ENCODE peak calls at places on chromosomes 13 and 19, in seven cellular contexts. One of them, this sample, is unnamed.

GRCh38 chr13:46172531-46172991 is 9.4 kb downstream of the LCP1 start:
- DNase-seq in kidney tubule cell: peak; percentile 44
- DNase-seq in activated CD4-positive, CD25-positive, alpha-beta regulatory T cell treated with anti-CD3 and anti-CD28 coated beads, Interleukin-2, amount 50 U/mL, for 72 hours: no peak
- DNase-seq in heart right ventricle: no peak
- DNase-seq in NCI-H510A treated with DMSO at 0.1 percent for 48 hours: no peak
- DNase-seq in head of caudate nucleus: no peak
- DNase-seq in stimulated activated CD4-positive, alpha-beta T cell treated with anti-CD3 and anti-CD28 coated beads, Interleukin-1b, Interleukin-23, amount 100 ng/mL, for 4 hours: no peak
- DNase-seq in this sample: peak; percentile 8

GRCh38 chr13:24923305-24923640 is 159.3 kb downstream of the RNF17 start:
- DNase-seq in kidney tubule cell: peak; percentile 64
- DNase-seq in activated CD4-positive, CD25-positive, alpha-beta regulatory T cell treated with anti-CD3 and anti-CD28 coated beads, Interleukin-2, amount 50 U/mL, for 72 hours: no peak
- DNase-seq in heart right ventricle: peak; percentile 9
- DNase-seq in NCI-H510A treated with DMSO at 0.1 percent for 48 hours: peak; percentile 18
- DNase-seq in head of caudate nucleus: no peak
- DNase-seq in stimulated activated CD4-positive, alpha-beta T cell treated with anti-CD3 and anti-CD28 coated beads, Interleukin-1b, Interleukin-23, amount 100 ng/mL, for 4 hours: no peak
- DNase-seq in this sample: no peak

GRCh38 chr19:29665826-29666633 is 769 bp downstream of the PLEKHF1 start:
- DNase-seq in kidney tubule cell: peak; percentile 43
- DNase-seq in activated CD4-positive, CD25-positive, alpha-beta regulatory T cell treated with anti-CD3 and anti-CD28 coated beads, Interleukin-2, amount 50 U/mL, for 72 hours: no peak
- DNase-seq in heart right ventricle: peak; percentile 58
- DNase-seq in NCI-H510A treated with DMSO at 0.1 percent for 48 hours: no peak
- DNase-seq in head of caudate nucleus: no peak
- DNase-seq in stimulated activated CD4-positive, alpha-beta T cell treated with anti-CD3 and anti-CD28 coated beads, Interleukin-1b, Interleukin-23, amount 100 ng/mL, for 4 hours: no peak
- DNase-seq in this sample: peak; percentile 37

GRCh38 chr19:54255105-54255775 is 1.8 kb downstream of the LILRB5 start:
- DNase-seq in kidney tubule cell: no peak
- DNase-seq in activated CD4-positive, CD25-positive, alpha-beta regulatory T cell treated with anti-CD3 and anti-CD28 coated beads, Interleukin-2, amount 50 U/mL, for 72 hours: no peak
- DNase-seq in heart right ventricle: no peak
- DNase-seq in NCI-H510A treated with DMSO at 0.1 percent for 48 hours: no peak
- DNase-seq in head of caudate nucleus: no peak
- DNase-seq in stimulated activated CD4-positive, alpha-beta T cell treated with anti-CD3 and anti-CD28 coated beads, Interleukin-1b, Interleukin-23, amount 100 ng/mL, for 4 hours: no peak
- DNase-seq in this sample: no peak

GRCh38 chr13:93420887-93421286 is 194.3 kb downstream of the GPC6 start:
- DNase-seq in kidney tubule cell: no peak
- DNase-seq in activated CD4-positive, CD25-positive, alpha-beta regulatory T cell treated with anti-CD3 and anti-CD28 coated beads, Interleukin-2, amount 50 U/mL, for 72 hours: no peak
- DNase-seq in heart right ventricle: no peak
- DNase-seq in NCI-H510A treated with DMSO at 0.1 percent for 48 hours: no peak
- DNase-seq in head of caudate nucleus: no peak
- DNase-seq in stimulated activated CD4-positive, alpha-beta T cell treated with anti-CD3 and anti-CD28 coated beads, Interleukin-1b, Interleukin-23, amount 100 ng/mL, for 4 hours: no peak
- DNase-seq in this sample: no peak

GRCh38 chr19:29505034-29505824 is 20.6 kb upstream of the VSTM2B start:
- DNase-seq in kidney tubule cell: no peak
- DNase-seq in activated CD4-positive, CD25-positive, alpha-beta regulatory T cell treated with anti-CD3 and anti-CD28 coated beads, Interleukin-2, amount 50 U/mL, for 72 hours: no peak
- DNase-seq in heart right ventricle: no peak
- DNase-seq in NCI-H510A treated with DMSO at 0.1 percent for 48 hours: no peak
- DNase-seq in head of caudate nucleus: peak; percentile 97
- DNase-seq in stimulated activated CD4-positive, alpha-beta T cell treated with anti-CD3 and anti-CD28 coated beads, Interleukin-1b, Interleukin-23, amount 100 ng/mL, for 4 hours: no peak
- DNase-seq in this sample: no peak

GRCh38 chr19:17473041-17473440 is 2.7 kb downstream of the SLC27A1 start:
- DNase-seq in kidney tubule cell: peak; percentile 57
- DNase-seq in activated CD4-positive, CD25-positive, alpha-beta regulatory T cell treated with anti-CD3 and anti-CD28 coated beads, Interleukin-2, amount 50 U/mL, for 72 hours: no peak
- DNase-seq in heart right ventricle: no peak
- DNase-seq in NCI-H510A treated with DMSO at 0.1 percent for 48 hours: no peak
- DNase-seq in head of caudate nucleus: no peak
- DNase-seq in stimulated activated CD4-positive, alpha-beta T cell treated with anti-CD3 and anti-CD28 coated beads, Interleukin-1b, Interleukin-23, amount 100 ng/mL, for 4 hours: no peak
- DNase-seq in this sample: peak; percentile 61

GRCh38 chr19:58571575-58571947 is 1.6 kb downstream of the MZF1 start:
- DNase-seq in kidney tubule cell: no peak
- DNase-seq in activated CD4-positive, CD25-positive, alpha-beta regulatory T cell treated with anti-CD3 and anti-CD28 coated beads, Interleukin-2, amount 50 U/mL, for 72 hours: peak; percentile 21
- DNase-seq in heart right ventricle: peak; percentile 9
- DNase-seq in NCI-H510A treated with DMSO at 0.1 percent for 48 hours: no peak
- DNase-seq in head of caudate nucleus: no peak
- DNase-seq in stimulated activated CD4-positive, alpha-beta T cell treated with anti-CD3 and anti-CD28 coated beads, Interleukin-1b, Interleukin-23, amount 100 ng/mL, for 4 hours: no peak
- DNase-seq in this sample: no peak

GRCh38 chr13:50161052-50161451 is 145.8 kb downstream of the KCNRG start:
- DNase-seq in kidney tubule cell: peak; percentile 30
- DNase-seq in activated CD4-positive, CD25-positive, alpha-beta regulatory T cell treated with anti-CD3 and anti-CD28 coated beads, Interleukin-2, amount 50 U/mL, for 72 hours: no peak
- DNase-seq in heart right ventricle: no peak
- DNase-seq in NCI-H510A treated with DMSO at 0.1 percent for 48 hours: no peak
- DNase-seq in head of caudate nucleus: no peak
- DNase-seq in stimulated activated CD4-positive, alpha-beta T cell treated with anti-CD3 and anti-CD28 coated beads, Interleukin-1b, Interleukin-23, amount 100 ng/mL, for 4 hours: no peak
- DNase-seq in this sample: peak; percentile 52

GRCh38 chr13:108786578-108787100 is 157.2 kb downstream of the MYO16 start:
- DNase-seq in kidney tubule cell: no peak
- DNase-seq in activated CD4-positive, CD25-positive, alpha-beta regulatory T cell treated with anti-CD3 and anti-CD28 coated beads, Interleukin-2, amount 50 U/mL, for 72 hours: no peak
- DNase-seq in heart right ventricle: no peak
- DNase-seq in NCI-H510A treated with DMSO at 0.1 percent for 48 hours: no peak
- DNase-seq in head of caudate nucleus: no peak
- DNase-seq in stimulated activated CD4-positive, alpha-beta T cell treated with anti-CD3 and anti-CD28 coated beads, Interleukin-1b, Interleukin-23, amount 100 ng/mL, for 4 hours: no peak
- DNase-seq in this sample: no peak

GRCh38 chr13:41909524-41909923 is 51.4 kb downstream of the VWA8 start:
- DNase-seq in kidney tubule cell: peak; percentile 21
- DNase-seq in activated CD4-positive, CD25-positive, alpha-beta regulatory T cell treated with anti-CD3 and anti-CD28 coated beads, Interleukin-2, amount 50 U/mL, for 72 hours: no peak
- DNase-seq in heart right ventricle: no peak
- DNase-seq in NCI-H510A treated with DMSO at 0.1 percent for 48 hours: no peak
- DNase-seq in head of caudate nucleus: no peak
- DNase-seq in stimulated activated CD4-positive, alpha-beta T cell treated with anti-CD3 and anti-CD28 coated beads, Interleukin-1b, Interleukin-23, amount 100 ng/mL, for 4 hours: no peak
- DNase-seq in this sample: no peak

GRCh38 chr19:567296-567900 is 5.0 kb upstream of the BSG start:
- DNase-seq in kidney tubule cell: no peak
- DNase-seq in activated CD4-positive, CD25-positive, alpha-beta regulatory T cell treated with anti-CD3 and anti-CD28 coated beads, Interleukin-2, amount 50 U/mL, for 72 hours: no peak
- DNase-seq in heart right ventricle: no peak
- DNase-seq in NCI-H510A treated with DMSO at 0.1 percent for 48 hours: no peak
- DNase-seq in head of caudate nucleus: no peak
- DNase-seq in stimulated activated CD4-positive, alpha-beta T cell treated with anti-CD3 and anti-CD28 coated beads, Interleukin-1b, Interleukin-23, amount 100 ng/mL, for 4 hours: no peak
- DNase-seq in this sample: no peak

GRCh38 chr13:48236528-48237353 is 3.7 kb downstream of the ITM2B start:
- DNase-seq in kidney tubule cell: no peak
- DNase-seq in activated CD4-positive, CD25-positive, alpha-beta regulatory T cell treated with anti-CD3 and anti-CD28 coated beads, Interleukin-2, amount 50 U/mL, for 72 hours: no peak
- DNase-seq in heart right ventricle: no peak
- DNase-seq in NCI-H510A treated with DMSO at 0.1 percent for 48 hours: no peak
- DNase-seq in head of caudate nucleus: no peak
- DNase-seq in stimulated activated CD4-positive, alpha-beta T cell treated with anti-CD3 and anti-CD28 coated beads, Interleukin-1b, Interleukin-23, amount 100 ng/mL, for 4 hours: no peak
- DNase-seq in this sample: no peak

GRCh38 chr13:23796546-23796945 is 92.7 kb downstream of the MIPEP start:
- DNase-seq in kidney tubule cell: peak; percentile 33
- DNase-seq in activated CD4-positive, CD25-positive, alpha-beta regulatory T cell treated with anti-CD3 and anti-CD28 coated beads, Interleukin-2, amount 50 U/mL, for 72 hours: no peak
- DNase-seq in heart right ventricle: no peak
- DNase-seq in NCI-H510A treated with DMSO at 0.1 percent for 48 hours: peak; percentile 45
- DNase-seq in head of caudate nucleus: no peak
- DNase-seq in stimulated activated CD4-positive, alpha-beta T cell treated with anti-CD3 and anti-CD28 coated beads, Interleukin-1b, Interleukin-23, amount 100 ng/mL, for 4 hours: no peak
- DNase-seq in this sample: no peak

GRCh38 chr19:51009061-51009891 is 7.9 kb upstream of the KLK8 start:
- DNase-seq in kidney tubule cell: no peak
- DNase-seq in activated CD4-positive, CD25-positive, alpha-beta regulatory T cell treated with anti-CD3 and anti-CD28 coated beads, Interleukin-2, amount 50 U/mL, for 72 hours: no peak
- DNase-seq in heart right ventricle: no peak
- DNase-seq in NCI-H510A treated with DMSO at 0.1 percent for 48 hours: no peak
- DNase-seq in head of caudate nucleus: no peak
- DNase-seq in stimulated activated CD4-positive, alpha-beta T cell treated with anti-CD3 and anti-CD28 coated beads, Interleukin-1b, Interleukin-23, amount 100 ng/mL, for 4 hours: no peak
- DNase-seq in this sample: no peak

GRCh38 chr13:21739771-21740170 is 68.9 kb downstream of the FGF9 start:
- DNase-seq in kidney tubule cell: no peak
- DNase-seq in activated CD4-positive, CD25-positive, alpha-beta regulatory T cell treated with anti-CD3 and anti-CD28 coated beads, Interleukin-2, amount 50 U/mL, for 72 hours: no peak
- DNase-seq in heart right ventricle: no peak
- DNase-seq in NCI-H510A treated with DMSO at 0.1 percent for 48 hours: no peak
- DNase-seq in head of caudate nucleus: no peak
- DNase-seq in stimulated activated CD4-positive, alpha-beta T cell treated with anti-CD3 and anti-CD28 coated beads, Interleukin-1b, Interleukin-23, amount 100 ng/mL, for 4 hours: no peak
- DNase-seq in this sample: no peak

GRCh38 chr19:31214086-31214485 is 135.2 kb downstream of the TSHZ3 start:
- DNase-seq in kidney tubule cell: peak; percentile 96
- DNase-seq in activated CD4-positive, CD25-positive, alpha-beta regulatory T cell treated with anti-CD3 and anti-CD28 coated beads, Interleukin-2, amount 50 U/mL, for 72 hours: peak; percentile 76
- DNase-seq in heart right ventricle: peak; percentile 41
- DNase-seq in NCI-H510A treated with DMSO at 0.1 percent for 48 hours: no peak
- DNase-seq in head of caudate nucleus: no peak
- DNase-seq in stimulated activated CD4-positive, alpha-beta T cell treated with anti-CD3 and anti-CD28 coated beads, Interleukin-1b, Interleukin-23, amount 100 ng/mL, for 4 hours: peak; percentile 65
- DNase-seq in this sample: peak; percentile 95

GRCh38 chr13:33828431-33829129 is 10.6 kb downstream of the RFC3 start:
- DNase-seq in kidney tubule cell: no peak
- DNase-seq in activated CD4-positive, CD25-positive, alpha-beta regulatory T cell treated with anti-CD3 and anti-CD28 coated beads, Interleukin-2, amount 50 U/mL, for 72 hours: no peak
- DNase-seq in heart right ventricle: no peak
- DNase-seq in NCI-H510A treated with DMSO at 0.1 percent for 48 hours: no peak
- DNase-seq in head of caudate nucleus: no peak
- DNase-seq in stimulated activated CD4-positive, alpha-beta T cell treated with anti-CD3 and anti-CD28 coated beads, Interleukin-1b, Interleukin-23, amount 100 ng/mL, for 4 hours: no peak
- DNase-seq in this sample: no peak

GRCh38 chr13:77298403-77298802 is 28.5 kb downstream of the MYCBP2 start:
- DNase-seq in kidney tubule cell: no peak
- DNase-seq in activated CD4-positive, CD25-positive, alpha-beta regulatory T cell treated with anti-CD3 and anti-CD28 coated beads, Interleukin-2, amount 50 U/mL, for 72 hours: no peak
- DNase-seq in heart right ventricle: no peak
- DNase-seq in NCI-H510A treated with DMSO at 0.1 percent for 48 hours: no peak
- DNase-seq in head of caudate nucleus: no peak
- DNase-seq in stimulated activated CD4-positive, alpha-beta T cell treated with anti-CD3 and anti-CD28 coated beads, Interleukin-1b, Interleukin-23, amount 100 ng/mL, for 4 hours: no peak
- DNase-seq in this sample: no peak

GRCh38 chr13:20400774-20401173 is 124.9 kb downstream of the CRYL1 start:
- DNase-seq in kidney tubule cell: peak; percentile 24
- DNase-seq in activated CD4-positive, CD25-positive, alpha-beta regulatory T cell treated with anti-CD3 and anti-CD28 coated beads, Interleukin-2, amount 50 U/mL, for 72 hours: no peak
- DNase-seq in heart right ventricle: no peak
- DNase-seq in NCI-H510A treated with DMSO at 0.1 percent for 48 hours: no peak
- DNase-seq in head of caudate nucleus: no peak
- DNase-seq in stimulated activated CD4-positive, alpha-beta T cell treated with anti-CD3 and anti-CD28 coated beads, Interleukin-1b, Interleukin-23, amount 100 ng/mL, for 4 hours: no peak
- DNase-seq in this sample: no peak

GRCh38 chr19:405138-405965 is 3.6 kb downstream of the C2CD4C start:
- DNase-seq in kidney tubule cell: no peak
- DNase-seq in activated CD4-positive, CD25-positive, alpha-beta regulatory T cell treated with anti-CD3 and anti-CD28 coated beads, Interleukin-2, amount 50 U/mL, for 72 hours: no peak
- DNase-seq in heart right ventricle: no peak
- DNase-seq in NCI-H510A treated with DMSO at 0.1 percent for 48 hours: no peak
- DNase-seq in head of caudate nucleus: no peak
- DNase-seq in stimulated activated CD4-positive, alpha-beta T cell treated with anti-CD3 and anti-CD28 coated beads, Interleukin-1b, Interleukin-23, amount 100 ng/mL, for 4 hours: no peak
- DNase-seq in this sample: no peak

GRCh38 chr19:49896863-49897621 is at the start of gene IL4I1:
- DNase-seq in kidney tubule cell: peak; percentile 95
- DNase-seq in activated CD4-positive, CD25-positive, alpha-beta regulatory T cell treated with anti-CD3 and anti-CD28 coated beads, Interleukin-2, amount 50 U/mL, for 72 hours: peak; percentile 64
- DNase-seq in heart right ventricle: no peak
- DNase-seq in NCI-H510A treated with DMSO at 0.1 percent for 48 hours: no peak
- DNase-seq in head of caudate nucleus: peak; percentile 59
- DNase-seq in stimulated activated CD4-positive, alpha-beta T cell treated with anti-CD3 and anti-CD28 coated beads, Interleukin-1b, Interleukin-23, amount 100 ng/mL, for 4 hours: peak; percentile 45
- DNase-seq in this sample: peak; percentile 49

GRCh38 chr19:480016-480855 is 16.1 kb upstream of the MADCAM1 start:
- DNase-seq in kidney tubule cell: peak; percentile 69
- DNase-seq in activated CD4-positive, CD25-positive, alpha-beta regulatory T cell treated with anti-CD3 and anti-CD28 coated beads, Interleukin-2, amount 50 U/mL, for 72 hours: no peak
- DNase-seq in heart right ventricle: peak; percentile 89
- DNase-seq in NCI-H510A treated with DMSO at 0.1 percent for 48 hours: peak; percentile 6
- DNase-seq in head of caudate nucleus: peak; percentile 91
- DNase-seq in stimulated activated CD4-positive, alpha-beta T cell treated with anti-CD3 and anti-CD28 coated beads, Interleukin-1b, Interleukin-23, amount 100 ng/mL, for 4 hours: peak; percentile 31
- DNase-seq in this sample: no peak

GRCh38 chr19:6065685-6066365 is 44.5 kb downstream of the RFX2 start:
- DNase-seq in kidney tubule cell: peak; percentile 66
- DNase-seq in activated CD4-positive, CD25-positive, alpha-beta regulatory T cell treated with anti-CD3 and anti-CD28 coated beads, Interleukin-2, amount 50 U/mL, for 72 hours: no peak
- DNase-seq in heart right ventricle: peak; percentile 66
- DNase-seq in NCI-H510A treated with DMSO at 0.1 percent for 48 hours: peak; percentile 74
- DNase-seq in head of caudate nucleus: no peak
- DNase-seq in stimulated activated CD4-positive, alpha-beta T cell treated with anti-CD3 and anti-CD28 coated beads, Interleukin-1b, Interleukin-23, amount 100 ng/mL, for 4 hours: peak; percentile 24
- DNase-seq in this sample: peak; percentile 65

GRCh38 chr13:62933809-62934208 is 1518.2 kb upstream of the PCDH20 start:
- DNase-seq in kidney tubule cell: no peak
- DNase-seq in activated CD4-positive, CD25-positive, alpha-beta regulatory T cell treated with anti-CD3 and anti-CD28 coated beads, Interleukin-2, amount 50 U/mL, for 72 hours: no peak
- DNase-seq in heart right ventricle: no peak
- DNase-seq in NCI-H510A treated with DMSO at 0.1 percent for 48 hours: no peak
- DNase-seq in head of caudate nucleus: no peak
- DNase-seq in stimulated activated CD4-positive, alpha-beta T cell treated with anti-CD3 and anti-CD28 coated beads, Interleukin-1b, Interleukin-23, amount 100 ng/mL, for 4 hours: no peak
- DNase-seq in this sample: no peak

GRCh38 chr19:35011091-35011689 is 11.1 kb downstream of the GRAMD1A start:
- DNase-seq in kidney tubule cell: no peak
- DNase-seq in activated CD4-positive, CD25-positive, alpha-beta regulatory T cell treated with anti-CD3 and anti-CD28 coated beads, Interleukin-2, amount 50 U/mL, for 72 hours: no peak
- DNase-seq in heart right ventricle: no peak
- DNase-seq in NCI-H510A treated with DMSO at 0.1 percent for 48 hours: no peak
- DNase-seq in head of caudate nucleus: no peak
- DNase-seq in stimulated activated CD4-positive, alpha-beta T cell treated with anti-CD3 and anti-CD28 coated beads, Interleukin-1b, Interleukin-23, amount 100 ng/mL, for 4 hours: no peak
- DNase-seq in this sample: no peak

GRCh38 chr13:112069063-112069726 is 2.2 kb downstream of the SOX1 start:
- DNase-seq in kidney tubule cell: no peak
- DNase-seq in activated CD4-positive, CD25-positive, alpha-beta regulatory T cell treated with anti-CD3 and anti-CD28 coated beads, Interleukin-2, amount 50 U/mL, for 72 hours: no peak
- DNase-seq in heart right ventricle: no peak
- DNase-seq in NCI-H510A treated with DMSO at 0.1 percent for 48 hours: no peak
- DNase-seq in head of caudate nucleus: no peak
- DNase-seq in stimulated activated CD4-positive, alpha-beta T cell treated with anti-CD3 and anti-CD28 coated beads, Interleukin-1b, Interleukin-23, amount 100 ng/mL, for 4 hours: no peak
- DNase-seq in this sample: no peak

GRCh38 chr19:44866672-44867071 is 20.6 kb downstream of the NECTIN2 start:
- DNase-seq in kidney tubule cell: no peak
- DNase-seq in activated CD4-positive, CD25-positive, alpha-beta regulatory T cell treated with anti-CD3 and anti-CD28 coated beads, Interleukin-2, amount 50 U/mL, for 72 hours: no peak
- DNase-seq in heart right ventricle: no peak
- DNase-seq in NCI-H510A treated with DMSO at 0.1 percent for 48 hours: no peak
- DNase-seq in head of caudate nucleus: no peak
- DNase-seq in stimulated activated CD4-positive, alpha-beta T cell treated with anti-CD3 and anti-CD28 coated beads, Interleukin-1b, Interleukin-23, amount 100 ng/mL, for 4 hours: no peak
- DNase-seq in this sample: no peak

GRCh38 chr19:49057636-49058234 is at the start of gene CGB7:
- DNase-seq in kidney tubule cell: peak; percentile 64
- DNase-seq in activated CD4-positive, CD25-positive, alpha-beta regulatory T cell treated with anti-CD3 and anti-CD28 coated beads, Interleukin-2, amount 50 U/mL, for 72 hours: peak; percentile 40
- DNase-seq in heart right ventricle: peak; percentile 76
- DNase-seq in NCI-H510A treated with DMSO at 0.1 percent for 48 hours: peak; percentile 11
- DNase-seq in head of caudate nucleus: peak; percentile 58
- DNase-seq in stimulated activated CD4-positive, alpha-beta T cell treated with anti-CD3 and anti-CD28 coated beads, Interleukin-1b, Interleukin-23, amount 100 ng/mL, for 4 hours: peak; percentile 33
- DNase-seq in this sample: peak; percentile 67

GRCh38 chr19:40217921-40218890 is at the start of gene TTC9B:
- DNase-seq in kidney tubule cell: no peak
- DNase-seq in activated CD4-positive, CD25-positive, alpha-beta regulatory T cell treated with anti-CD3 and anti-CD28 coated beads, Interleukin-2, amount 50 U/mL, for 72 hours: peak; percentile 64
- DNase-seq in heart right ventricle: no peak
- DNase-seq in NCI-H510A treated with DMSO at 0.1 percent for 48 hours: no peak
- DNase-seq in head of caudate nucleus: peak; percentile 87
- DNase-seq in stimulated activated CD4-positive, alpha-beta T cell treated with anti-CD3 and anti-CD28 coated beads, Interleukin-1b, Interleukin-23, amount 100 ng/mL, for 4 hours: peak; percentile 45
- DNase-seq in this sample: no peak

GRCh38 chr19:5360003-5360820 is 19.6 kb upstream of the PTPRS start:
- DNase-seq in kidney tubule cell: peak; percentile 61
- DNase-seq in activated CD4-positive, CD25-positive, alpha-beta regulatory T cell treated with anti-CD3 and anti-CD28 coated beads, Interleukin-2, amount 50 U/mL, for 72 hours: no peak
- DNase-seq in heart right ventricle: no peak
- DNase-seq in NCI-H510A treated with DMSO at 0.1 percent for 48 hours: no peak
- DNase-seq in head of caudate nucleus: no peak
- DNase-seq in stimulated activated CD4-positive, alpha-beta T cell treated with anti-CD3 and anti-CD28 coated beads, Interleukin-1b, Interleukin-23, amount 100 ng/mL, for 4 hours: no peak
- DNase-seq in this sample: no peak